ENCODE peak calls at places on chromosomes 1 and 21, in eight cellular contexts. W is HTR-8/SVneo; Y is Right ventricle myocardium superior; K is cardiac muscle cell; A is sciatic nerve; G is mucosa of gallbladder; V is fibroblast of pulmonary artery; T is stimulated activated CD8-positive, alpha-beta memory T cell treated with anti-CD3 and anti-CD28 coated beads, Interleukin-4, amount 100 ng/mL, for 48 hours. D is an unnamed sample.

GRCh38 chr1:39965051-39965450 is 10.1 kb downstream of the MFSD2A start:
- DNase-seq in V (no peak), K (no peak), T (no peak), Y (peak; percentile 51), G (no peak), W (no peak), A (no peak), D (no peak)

GRCh38 chr1:114251573-114251939 is 97.9 kb upstream of the SYT6 start:
- DNase-seq in G (no peak), Y (no peak), K (no peak), T (no peak), A (no peak), V (no peak), W (no peak), D (no peak)

GRCh38 chr1:208919371-208919770 is 664.1 kb upstream of the CAMK1G start:
- DNase-seq in V (peak; percentile 53), W (peak; percentile 58), A (no peak), G (no peak), Y (no peak), T (no peak), K (no peak), D (no peak)

GRCh38 chr1:48248356-48248755 is 25.8 kb downstream of the SLC5A9 start:
- DNase-seq in Y (no peak), T (no peak), K (no peak), V (no peak), G (no peak), A (no peak), W (no peak), D (no peak)

GRCh38 chr21:39079617-39080016 is 103.6 kb downstream of the PSMG1 start:
- DNase-seq in T (no peak), W (no peak), A (peak; percentile 75), K (peak; percentile 85), Y (peak; percentile 87), V (peak; percentile 56), G (peak; percentile 74), D (peak; percentile 70)

GRCh38 chr1:241253491-241253890 is 103.5 kb downstream of the RGS7 start:
- DNase-seq in Y (no peak), V (peak; percentile 0), G (no peak), W (peak; percentile 57), A (no peak), K (no peak), T (no peak), D (no peak)

GRCh38 chr1:11400567-11400966 is 78.4 kb upstream of the DISP3 start:
- DNase-seq in Y (no peak), G (no peak), W (no peak), A (no peak), T (no peak), K (no peak), V (no peak), D (no peak)

GRCh38 chr1:20625176-20626097 is 7.8 kb upstream of the PINK1 start:
- DNase-seq in G (no peak), T (no peak), W (no peak), K (no peak), Y (no peak), V (no peak), A (no peak), D (no peak)

GRCh38 chr1:207318072-207318619 is 3.3 kb upstream of the CD55 start:
- DNase-seq in V (no peak), Y (no peak), T (no peak), K (no peak), A (no peak), G (no peak), W (no peak), D (no peak)

GRCh38 chr1:197388801-197389200 is 120.7 kb downstream of the CRB1 start:
- DNase-seq in V (peak; percentile 12), K (peak; percentile 29), G (no peak), T (no peak), A (no peak), Y (no peak), W (no peak), D (no peak)

GRCh38 chr1:116949213-116949985 is 39.7 kb downstream of the PTGFRN start:
- DNase-seq in T (no peak), A (no peak), Y (no peak), K (no peak), W (no peak), V (no peak), G (no peak), D (no peak)

GRCh38 chr21:38297193-38297592 is 40.4 kb downstream of the KCNJ15 start:
- DNase-seq in T (no peak), G (no peak), V (peak; percentile 46), Y (no peak), A (no peak), K (no peak), W (no peak), D (no peak)

GRCh38 chr1:233440952-233441401 is 113.5 kb downstream of the MAP3K21 start:
- DNase-seq in Y (no peak), A (no peak), K (peak; percentile 81), W (peak; percentile 65), G (peak; percentile 16), V (peak; percentile 74), T (no peak), D (no peak)

GRCh38 chr1:161044908-161045748 is 649 bp downstream of the USF1 start:
- DNase-seq in Y (peak; percentile 81), V (peak; percentile 66), G (peak; percentile 56), K (peak; percentile 69), A (peak; percentile 72), W (peak; percentile 51), T (peak; percentile 77), D (peak; percentile 61)

GRCh38 chr21:45584786-45585185 is 42.5 kb upstream of the SLC19A1 start:
- DNase-seq in G (no peak), T (no peak), Y (no peak), K (no peak), W (no peak), V (no peak), A (peak; percentile 21), D (no peak)

GRCh38 chr1:24481098-24481497 is 21.5 kb upstream of the RCAN3 start:
- DNase-seq in W (no peak), Y (no peak), T (peak; percentile 63), K (no peak), G (peak; percentile 33), A (no peak), V (no peak), D (no peak)

GRCh38 chr1:156590326-156591180 is 1.0 kb upstream of the NAXE start:
- DNase-seq in T (no peak), K (no peak), G (no peak), V (no peak), W (no peak), Y (no peak), A (no peak), D (no peak)

GRCh38 chr1:27954186-27954585 is 5.6 kb upstream of the XKR8 start:
- DNase-seq in V (no peak), K (no peak), A (no peak), Y (no peak), G (no peak), W (no peak), T (no peak), D (no peak)

GRCh38 chr1:82840192-82840591 is 1039.5 kb downstream of the ADGRL2 start:
- DNase-seq in A (no peak), W (no peak), Y (no peak), T (no peak), V (no peak), K (no peak), G (no peak), D (no peak)

GRCh38 chr1:109725510-109725909 is 13.5 kb downstream of the GSTM5 start:
- DNase-seq in W (no peak), T (no peak), Y (no peak), V (no peak), A (no peak), K (no peak), G (no peak), D (no peak)

GRCh38 chr1:51946300-51946699 is 44.2 kb downstream of the RAB3B start:
- DNase-seq in T (no peak), W (no peak), G (no peak), A (no peak), Y (no peak), K (no peak), V (peak; percentile 31), D (no peak)

GRCh38 chr1:236425031-236425663 is 31.1 kb downstream of the EDARADD start:
- DNase-seq in G (no peak), W (peak; percentile 14), A (no peak), V (no peak), T (peak; percentile 39), K (no peak), Y (no peak), D (no peak)

GRCh38 chr1:31447210-31447609 is 34.2 kb downstream of the SERINC2 start:
- DNase-seq in V (no peak), K (no peak), G (no peak), T (no peak), W (no peak), Y (no peak), A (no peak), D (no peak)

GRCh38 chr1:215539803-215540575 is 27.1 kb upstream of the KCTD3 start:
- DNase-seq in K (peak; percentile 34), A (no peak), G (peak; percentile 34), W (no peak), Y (no peak), T (no peak), V (peak; percentile 51), D (no peak)